ENCODE peak calls at places on chromosome X, in five cellular contexts. G, R, Y, X and L are unnamed samples.

GRCh38 chrX:115311666-115312065 is 22.2 kb downstream of the LUZP4 start:
- DNase-seq in G (peak), R (no peak), Y (no peak), X (no peak), L (peak)

GRCh38 chrX:40154853-40155616 is 57.3 kb upstream of the BCOR start:
- DNase-seq in R (peak), X (no peak), G (peak), Y (no peak), L (peak)

GRCh38 chrX:445727-446126 is 59.0 kb upstream of the PPP2R3B start:
- DNase-seq in G (no peak), Y (no peak), R (no peak), X (no peak), L (no peak)

GRCh38 chrX:69300323-69300722 is 135.1 kb upstream of the PJA1 start:
- DNase-seq in R (no peak), Y (no peak), G (no peak), X (no peak), L (no peak)

GRCh38 chrX:119757979-119758681 is at the start of gene SOWAHD:
- DNase-seq in Y (no peak), X (no peak), R (peak), G (no peak), L (no peak)

GRCh38 chrX:14491689-14492088 is 37.6 kb upstream of the GLRA2 start:
- DNase-seq in X (no peak), G (no peak), R (no peak), Y (no peak), L (no peak)

GRCh38 chrX:623268-623598 is 7.4 kb upstream of the SHOX start:
- DNase-seq in R (no peak), G (no peak), X (no peak), Y (no peak), L (no peak)

GRCh38 chrX:8404443-8404842 is 60.2 kb upstream of the VCX3B start:
- DNase-seq in G (no peak), X (no peak), Y (no peak), R (no peak), L (no peak)

GRCh38 chrX:108270739-108271396 is 167.4 kb downstream of the COL4A6 start:
- DNase-seq in G (no peak), X (no peak), Y (no peak), R (no peak), L (no peak)

GRCh38 chrX:125090046-125090445 is 229.6 kb upstream of the TEX13C start:
- DNase-seq in G (no peak), Y (no peak), X (no peak), R (no peak), L (no peak)

GRCh38 chrX:10484683-10485247 is 135.6 kb downstream of the MID1 start:
- DNase-seq in Y (no peak), R (no peak), X (no peak), G (no peak), L (no peak)

GRCh38 chrX:24145340-24146186 is 4.0 kb upstream of the ZFX start:
- DNase-seq in R (no peak), X (no peak), Y (no peak), G (no peak), L (no peak)

GRCh38 chrX:119101168-119101567 is 26.4 kb downstream of the KIAA1210 start:
- DNase-seq in R (no peak), X (no peak), G (no peak), Y (no peak), L (no peak)

GRCh38 chrX:71256051-71256450 is 2.1 kb upstream of the ZMYM3 start:
- DNase-seq in R (no peak), G (no peak), Y (no peak), X (no peak), L (no peak)

GRCh38 chrX:69285881-69286545 is 120.8 kb upstream of the PJA1 start:
- DNase-seq in X (peak), R (peak), Y (peak), G (no peak), L (peak)

GRCh38 chrX:45557390-45557789 is 356.7 kb upstream of the DIPK2B start:
- DNase-seq in X (no peak), Y (no peak), G (no peak), R (no peak), L (no peak)

GRCh38 chrX:13201605-13202219 is 118.1 kb downstream of the ATXN3L start:
- DNase-seq in R (no peak), Y (no peak), G (no peak), X (no peak), L (no peak)

GRCh38 chrX:104113237-104113965 is 1.1 kb downstream of the ZCCHC18 start:
- DNase-seq in Y (no peak), G (peak), X (no peak), R (peak), L (peak)

DNA sequence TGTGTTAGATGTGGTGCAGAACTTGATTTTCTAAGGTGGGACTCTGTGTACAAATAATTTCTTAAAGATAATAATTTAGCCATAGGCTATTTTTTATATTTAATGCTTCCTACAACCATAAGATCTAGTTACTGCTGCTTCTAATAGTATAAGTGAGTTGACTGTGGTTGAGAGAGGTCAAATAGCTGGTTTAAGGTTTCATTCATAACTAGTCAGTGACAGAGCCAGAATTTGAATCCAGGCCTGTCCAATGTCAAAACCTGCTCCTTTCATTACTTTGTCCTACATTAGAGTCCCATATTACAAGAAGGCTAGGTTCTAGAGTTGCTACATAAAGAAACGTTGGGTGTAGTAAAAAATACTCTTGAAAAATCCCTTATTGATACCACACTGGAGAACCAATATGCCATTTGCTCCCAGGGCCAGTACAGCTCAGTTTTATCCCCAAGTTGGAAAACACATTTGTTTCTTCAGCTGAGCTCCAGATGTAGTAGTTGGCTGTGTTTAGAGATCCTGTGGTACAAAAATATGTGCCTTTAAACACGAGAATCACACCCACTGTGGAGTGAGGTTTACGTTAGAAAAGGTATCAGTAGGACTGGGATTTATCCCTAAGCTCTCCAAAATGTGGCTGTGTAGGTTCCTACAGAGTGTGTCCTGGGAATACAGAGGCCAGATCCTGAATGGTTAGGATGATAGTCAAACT is 84.3 kb downstream of the REPS2 start:
- DNase-seq in G (no peak), Y (no peak), X (no peak), R (no peak), L (no peak)
- TF ChIP-seq POLR2A in G (no peak), Y (no peak), X (no peak), R (no peak), L (no peak)

GRCh38 chrX:136196691-136197155 is 49.4 kb downstream of the FHL1 start:
- DNase-seq in Y (no peak), G (no peak), R (no peak), X (no peak), L (no peak)
- TF ChIP-seq POLR2A in Y (no peak), G (peak), R (no peak), X (no peak), L (no peak)

GRCh38 chrX:153816821-153817220 is 13.5 kb downstream of the PDZD4 start:
- DNase-seq in G (no peak), R (no peak), Y (no peak), X (no peak), L (peak)

GRCh38 chrX:153820601-153821000 is 9.7 kb downstream of the PDZD4 start:
- DNase-seq in G (no peak), R (no peak), X (no peak), Y (no peak), L (no peak)

GRCh38 chrX:153819398-153820083 is 10.8 kb downstream of the PDZD4 start:
- DNase-seq in G (no peak), X (no peak), Y (no peak), R (no peak), L (no peak)

GRCh38 chrX:153817291-153817690 is 13.1 kb downstream of the PDZD4 start:
- DNase-seq in X (no peak), G (no peak), R (no peak), Y (no peak), L (no peak)

DNA sequence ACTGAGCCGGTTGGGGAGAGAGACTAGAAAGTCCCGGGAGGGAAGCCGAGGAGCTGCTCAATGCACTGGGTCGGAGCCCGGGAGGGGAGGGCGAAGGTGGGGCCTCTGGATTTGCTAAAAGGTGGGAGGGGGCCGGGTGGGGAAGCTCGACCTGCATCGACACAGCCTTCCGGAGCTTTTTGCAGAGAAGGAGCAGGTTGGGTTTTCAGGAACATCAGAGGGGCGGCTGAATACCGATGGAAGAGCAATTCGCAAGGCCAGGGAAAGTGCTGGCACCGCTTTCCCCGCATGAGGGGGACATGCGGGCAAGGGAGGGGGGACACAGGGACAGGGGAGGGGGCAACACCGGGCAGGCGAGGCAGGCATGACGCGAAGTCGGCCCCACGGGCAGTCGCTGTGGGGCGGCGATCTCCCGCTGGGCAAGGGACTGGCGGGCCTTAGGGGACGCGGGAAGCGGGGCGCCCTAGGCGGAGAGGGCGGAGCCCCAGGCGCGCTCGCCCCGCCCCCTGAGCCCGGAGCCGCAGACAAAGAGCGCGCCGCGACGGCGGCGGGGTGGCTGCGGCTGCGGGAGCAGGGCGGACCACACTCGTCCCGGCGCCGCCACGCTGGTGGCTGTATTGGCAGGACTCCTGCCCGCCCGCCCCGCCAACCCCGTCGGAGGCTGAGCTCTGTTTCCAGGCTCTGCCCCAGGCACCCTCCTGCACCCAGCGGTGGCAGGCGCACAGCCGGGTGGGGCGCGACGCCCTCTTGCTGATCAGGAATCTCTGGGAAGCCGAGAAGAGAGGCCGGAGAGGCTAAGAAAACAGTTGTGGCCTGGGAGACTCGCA is 11.6 kb downstream of the PDZD4 start:
- DNase-seq in X (no peak), R (peak), Y (no peak), G (no peak), L (peak)
- TF ChIP-seq POLR2A in X (no peak), R (no peak), Y (no peak), G (no peak), L (no peak)

GRCh38 chrX:130111220-130111934 is 1.1 kb upstream of the ELF4 start:
- DNase-seq in R (no peak), Y (no peak), X (no peak), G (no peak), L (peak)

GRCh38 chrX:130108647-130109428 is 1.5 kb downstream of the ELF4 start:
- DNase-seq in R (peak), Y (no peak), G (peak), X (no peak), L (peak)

GRCh38 chrX:130111935-130112221 is 1.6 kb upstream of the ELF4 start:
- DNase-seq in Y (no peak), R (no peak), X (no peak), G (no peak), L (no peak)

GRCh38 chrX:130109429-130110378 is 593 bp downstream of the ELF4 start:
- DNase-seq in X (no peak), Y (no peak), R (no peak), G (no peak), L (peak)

GRCh38 chrX:130110379-130111219 is at the start of gene ELF4:
- DNase-seq in Y (no peak), R (peak), X (no peak), G (peak), L (peak)
- TF ChIP-seq POLR2A in Y (no peak), R (peak), X (no peak), G (peak), L (no peak)

GRCh38 chrX:135521405-135522131 is 1.1 kb downstream of the INTS6L start:
- DNase-seq in R (peak), X (peak), Y (peak), G (peak), L (peak)
- TF ChIP-seq POLR2A in R (peak), X (no peak), Y (no peak), G (peak), L (peak)

GRCh38 chrX:51892921-51893745 is at the start of gene MAGED1:
- DNase-seq in R (peak), X (peak), G (peak), Y (no peak), L (peak)

GRCh38 chrX:51893931-51894696 is 691 bp downstream of the MAGED1 start:
- DNase-seq in G (no peak), R (no peak), X (no peak), Y (no peak), L (peak)

GRCh38 chrX:51896626-51897025 is 3.2 kb downstream of the MAGED1 start:
- DNase-seq in R (no peak), Y (no peak), X (no peak), G (no peak), L (no peak)

GRCh38 chrX:51891821-51892551 is 1.4 kb upstream of the MAGED1 start:
- DNase-seq in R (no peak), G (peak), X (no peak), Y (no peak), L (peak)

DNA sequence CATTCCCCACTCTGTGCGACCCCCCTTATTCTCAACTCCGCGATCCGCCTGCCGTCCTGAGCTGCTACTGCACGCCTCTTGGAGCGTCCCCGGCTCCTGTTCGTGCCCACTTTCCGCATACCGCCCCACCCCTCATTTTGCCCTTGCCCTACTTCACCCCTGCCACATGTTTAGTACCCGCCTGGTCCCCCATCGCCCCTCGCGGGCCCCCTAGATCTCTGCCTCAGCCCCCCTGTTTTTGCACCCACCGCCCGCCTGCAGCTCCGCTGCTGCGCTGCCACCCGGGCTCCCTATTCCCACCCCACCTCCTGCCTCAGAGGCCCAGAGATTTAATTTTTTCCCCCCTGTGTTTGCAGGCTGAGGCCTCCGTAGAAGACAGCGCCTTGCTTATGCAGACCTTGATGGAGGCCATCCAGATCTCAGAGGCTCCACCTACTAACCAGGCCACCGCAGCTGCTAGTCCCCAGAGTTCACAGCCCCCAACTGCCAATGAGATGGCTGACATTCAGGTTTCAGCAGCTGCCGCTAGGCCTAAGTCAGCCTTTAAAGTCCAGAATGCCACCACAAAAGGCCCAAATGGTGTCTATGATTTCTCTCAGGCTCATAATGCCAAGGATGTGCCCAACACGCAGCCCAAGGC is 1.4 kb downstream of the MAGED1 start:
- DNase-seq in G (peak), Y (no peak), R (no peak), X (no peak), L (peak)
- TF ChIP-seq POLR2A in G (no peak), Y (no peak), R (no peak), X (no peak), L (no peak)

DNA sequence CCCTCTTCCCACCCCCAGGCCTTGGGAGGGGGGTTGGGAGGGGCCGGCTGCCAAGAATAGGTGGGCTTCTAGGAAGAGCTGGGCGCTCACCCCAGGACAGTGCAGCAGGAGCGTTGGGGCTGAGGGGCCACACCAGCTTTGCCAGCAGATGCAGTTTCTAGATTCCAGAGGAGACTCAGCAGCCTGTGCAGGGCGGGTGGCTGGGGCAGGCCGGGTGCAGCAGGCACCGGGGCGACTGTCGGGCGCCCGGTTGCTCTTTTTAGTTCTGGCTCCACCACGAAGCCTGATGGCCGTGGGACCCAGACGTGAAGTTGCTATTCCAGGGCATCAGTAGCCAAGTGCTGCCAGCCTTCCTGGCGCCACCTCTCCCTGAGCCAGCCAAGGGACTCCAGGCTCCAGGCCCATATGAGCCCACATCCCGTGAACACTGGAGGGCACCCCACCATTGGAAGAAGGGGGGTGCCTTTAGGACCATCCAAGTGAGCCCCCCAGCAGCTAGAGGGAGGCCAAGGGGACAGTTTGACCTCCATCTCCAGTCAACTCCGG is 5.8 kb downstream of the SSR4 start:
- DNase-seq in G (no peak), R (no peak), Y (no peak), X (no peak), L (no peak)
- TF ChIP-seq POLR2A in G (no peak), R (no peak), Y (no peak), X (no peak), L (peak)

GRCh38 chrX:132489256-132490085 is 633 bp upstream of the MBNL3 start:
- DNase-seq in G (peak), X (peak), Y (no peak), R (peak), L (peak)
- TF ChIP-seq POLR2A in G (no peak), X (no peak), Y (no peak), R (no peak), L (peak)

DNA sequence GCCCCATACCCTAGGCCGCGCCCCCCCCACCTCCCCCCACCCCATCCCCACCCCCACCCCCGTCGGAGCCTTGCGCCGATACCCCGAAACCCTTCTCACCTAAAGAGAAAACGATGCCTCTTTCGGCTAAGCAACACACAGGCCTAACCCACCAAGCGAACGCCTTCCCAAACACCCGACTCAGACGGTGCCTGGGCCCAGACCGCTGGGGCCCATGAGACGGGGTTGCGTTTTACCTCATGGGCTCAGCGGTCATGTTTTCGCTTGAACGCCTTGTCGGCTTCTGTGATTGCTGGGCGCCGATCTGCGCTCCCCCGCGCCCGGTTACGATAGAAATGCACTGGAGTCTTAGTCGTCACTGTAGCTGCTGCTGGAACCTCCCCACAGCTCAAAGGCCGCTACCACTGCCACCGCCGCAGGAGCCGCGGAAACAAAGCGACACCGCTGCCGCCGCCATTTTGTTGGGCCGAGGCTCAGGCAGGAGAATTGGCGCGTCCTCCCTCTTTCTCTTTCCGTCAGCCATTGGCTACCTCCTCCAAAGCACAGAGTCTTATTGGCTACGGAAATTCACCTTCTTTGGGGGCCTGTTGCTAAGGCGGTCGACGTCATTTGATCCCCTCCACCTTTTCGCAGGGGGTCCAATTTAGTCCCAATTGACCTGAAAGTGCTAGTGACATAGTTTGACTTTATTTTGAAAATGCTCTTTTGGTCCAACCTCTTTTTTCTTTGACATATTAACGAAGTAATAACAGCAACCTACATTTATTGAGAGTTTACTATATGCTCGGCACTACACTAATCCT is at the start of gene ATRX:
- DNase-seq in Y (peak), G (peak), R (peak), X (peak), L (peak)
- TF ChIP-seq POLR2A in Y (peak), G (peak), R (peak), X (no peak), L (peak)

DNA sequence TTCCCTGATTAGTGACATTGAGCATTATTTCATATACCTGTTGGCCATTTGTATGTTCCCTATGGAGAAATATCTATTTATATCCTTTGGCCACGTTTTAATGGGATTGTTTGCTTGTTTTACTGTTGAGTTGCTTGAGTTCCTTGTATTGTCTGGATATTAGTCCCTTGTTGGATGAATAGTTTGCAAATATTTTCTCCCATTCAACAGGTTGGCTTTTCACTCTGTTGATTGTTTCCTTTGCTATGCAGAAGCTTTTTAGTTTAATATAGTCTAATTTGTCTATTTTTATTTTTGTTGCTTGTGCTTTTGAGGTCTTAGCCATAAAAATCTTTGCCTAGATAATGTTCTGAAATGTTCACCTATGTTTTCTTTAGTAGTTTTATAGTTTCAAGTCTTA is 60.2 kb upstream of the HUWE1 start:
- DNase-seq in X (no peak), R (no peak), G (no peak), Y (no peak), L (no peak)
- TF ChIP-seq POLR2A in X (no peak), R (no peak), G (no peak), Y (no peak), L (no peak)